ENCODE peak calls at places on chromosomes 13 and 19, in six cellular contexts. D is heart right ventricle; Z is tibial artery; S is ovary; I is CD8-positive, alpha-beta T cell; T is progenitor cell of endocrine pancreas. J is an unnamed sample.

GRCh38 chr19:17475541-17476115 is 5.3 kb downstream of the SLC27A1 start:
- DNase-seq in D (peak), Z (peak), S (no peak), I (no peak), T (no peak), J (no peak)

GRCh38 chr13:30173301-30173605 is 134.1 kb downstream of the KATNAL1 start:
- DNase-seq in D (no peak), Z (no peak), S (no peak), I (no peak), T (no peak), J (no peak)

GRCh38 chr19:52567921-52568320 is 2.2 kb upstream of the ZNF701 start:
- DNase-seq in D (no peak), Z (no peak), S (no peak), I (no peak), T (no peak), J (no peak)

GRCh38 chr19:7395793-7396192 is 47.1 kb downstream of the ARHGEF18 start:
- DNase-seq in D (no peak), Z (no peak), S (no peak), I (no peak), T (no peak), J (no peak)

GRCh38 chr13:47178090-47178950 is 281.5 kb upstream of the HTR2A start:
- DNase-seq in D (no peak), Z (no peak), S (no peak), I (no peak), T (no peak), J (no peak)

GRCh38 chr13:104810242-104810641 is 1725.2 kb downstream of the EFNB2 start:
- DNase-seq in D (no peak), Z (no peak), S (no peak), I (no peak), T (no peak), J (no peak)

GRCh38 chr19:1913781-1914577 is 8.8 kb downstream of the ADAT3 start:
- DNase-seq in D (no peak), Z (no peak), S (no peak), I (no peak), T (no peak), J (no peak)

GRCh38 chr19:18317998-18318800 is 4.7 kb downstream of the LSM4 start:
- DNase-seq in D (peak), Z (no peak), S (no peak), I (peak), T (no peak), J (no peak)

GRCh38 chr13:69109891-69110525 is 997.6 kb upstream of the ATXN8OS start:
- DNase-seq in D (no peak), Z (no peak), S (no peak), I (no peak), T (no peak), J (no peak)

GRCh38 chr19:44611812-44612295 is 1.5 kb upstream of the IGSF23 start:
- DNase-seq in D (no peak), Z (no peak), S (no peak), I (no peak), T (no peak), J (no peak)

GRCh38 chr13:46679369-46680180 is 117.4 kb downstream of the ESD start:
- DNase-seq in D (no peak), Z (no peak), S (peak), I (no peak), T (no peak), J (no peak)

GRCh38 chr19:51873097-51873496 is 14.7 kb downstream of the ZNF577 start:
- DNase-seq in D (no peak), Z (no peak), S (no peak), I (no peak), T (no peak), J (no peak)

GRCh38 chr13:46475586-46475991 is 77.4 kb upstream of the LRCH1 start:
- DNase-seq in D (no peak), Z (no peak), S (no peak), I (no peak), T (no peak), J (no peak)

GRCh38 chr13:31761951-31762350 is 22.6 kb downstream of the RXFP2 start:
- DNase-seq in D (no peak), Z (no peak), S (no peak), I (no peak), T (no peak), J (no peak)

GRCh38 chr13:78398743-78399410 is 204.5 kb downstream of the POU4F1 start:
- DNase-seq in D (no peak), Z (no peak), S (no peak), I (no peak), T (no peak), J (no peak)

GRCh38 chr13:59946924-59947323 is 216.8 kb downstream of the DIAPH3 start:
- DNase-seq in D (no peak), Z (no peak), S (no peak), I (no peak), T (no peak), J (no peak)

GRCh38 chr13:75432045-75432444 is 49.9 kb downstream of the TBC1D4 start:
- DNase-seq in D (no peak), Z (no peak), S (no peak), I (no peak), T (no peak), J (no peak)

GRCh38 chr13:88751994-88752393 is 1080.8 kb downstream of the SLITRK5 start:
- DNase-seq in D (no peak), Z (no peak), S (no peak), I (no peak), T (no peak), J (no peak)

GRCh38 chr19:31146546-31147183 is 202.6 kb downstream of the TSHZ3 start:
- DNase-seq in D (no peak), Z (no peak), S (no peak), I (no peak), T (no peak), J (no peak)

GRCh38 chr13:94112227-94112626 is 367.3 kb downstream of the DCT start:
- DNase-seq in D (no peak), Z (no peak), S (no peak), I (no peak), T (no peak), J (no peak)

GRCh38 chr13:98972627-98973026 is 5.2 kb downstream of the DOCK9 start:
- DNase-seq in D (no peak), Z (no peak), S (no peak), I (no peak), T (no peak), J (no peak)

GRCh38 chr13:71867101-71867814 is at the start of gene DACH1:
- DNase-seq in D (peak), Z (no peak), S (no peak), I (no peak), T (peak), J (no peak)

GRCh38 chr19:1252818-1253513 is 4.6 kb downstream of the MIDN start:
- DNase-seq in D (peak), Z (peak), S (peak), I (peak), T (no peak), J (peak)

GRCh38 chr13:113050856-113051431 is 54.6 kb upstream of the F7 start:
- DNase-seq in D (peak), Z (no peak), S (no peak), I (no peak), T (no peak), J (no peak)

GRCh38 chr19:54418030-54418929 is 3.0 kb downstream of the TTYH1 start:
- DNase-seq in D (no peak), Z (no peak), S (no peak), I (no peak), T (no peak), J (no peak)

GRCh38 chr13:108121406-108121805 is 93.9 kb downstream of the LIG4 start:
- DNase-seq in D (no peak), Z (no peak), S (no peak), I (no peak), T (no peak), J (no peak)

GRCh38 chr19:33426621-33427475 is 53.3 kb downstream of the CEBPG start:
- DNase-seq in D (no peak), Z (no peak), S (no peak), I (no peak), T (no peak), J (no peak)

GRCh38 chr19:11377756-11378155 is 3.3 kb downstream of the SWSAP1 start:
- DNase-seq in D (no peak), Z (no peak), S (no peak), I (no peak), T (no peak), J (no peak)

GRCh38 chr13:40445557-40445990 is 220.9 kb downstream of the FOXO1 start:
- DNase-seq in D (peak), Z (no peak), S (peak), I (no peak), T (no peak), J (no peak)

GRCh38 chr13:94384217-94384905 is 95.1 kb downstream of the DCT start:
- DNase-seq in D (no peak), Z (no peak), S (no peak), I (no peak), T (no peak), J (no peak)

GRCh38 chr19:48842744-48843162 is 6.5 kb upstream of the HSD17B14 start:
- DNase-seq in D (no peak), Z (no peak), S (peak), I (peak), T (peak), J (no peak)

GRCh38 chr19:42512130-42512636 is 16.1 kb downstream of the CEACAM1 start:
- DNase-seq in D (no peak), Z (no peak), S (no peak), I (no peak), T (no peak), J (peak)
- TF ChIP-seq CTCF in D (no peak), Z (no peak), S (no peak), I (no peak), T (no peak), J (no peak)

GRCh38 chr13:20127563-20128458 is 33.0 kb downstream of the GJA3 start:
- DNase-seq in D (peak), Z (peak), S (peak), I (peak), T (peak), J (no peak)
- TF ChIP-seq CTCF in D (peak), Z (peak), S (no peak), I (peak), T (peak), J (peak)

GRCh38 chr13:49869514-49869913 is 66.6 kb downstream of the SPRYD7 start:
- DNase-seq in D (no peak), Z (no peak), S (no peak), I (no peak), T (no peak), J (no peak)
- TF ChIP-seq CTCF in D (peak), Z (no peak), S (no peak), I (no peak), T (peak), J (peak)

GRCh38 chr13:111046590-111047141 is 68.4 kb upstream of the ARHGEF7 start:
- DNase-seq in D (no peak), Z (no peak), S (no peak), I (no peak), T (no peak), J (no peak)
- TF ChIP-seq CTCF in D (no peak), Z (peak), S (no peak), I (no peak), T (no peak), J (peak)

GRCh38 chr19:5154799-5155426 is 185.7 kb downstream of the PTPRS start:
- DNase-seq in D (no peak), Z (peak), S (no peak), I (no peak), T (no peak), J (no peak)
- TF ChIP-seq CTCF in D (no peak), Z (no peak), S (no peak), I (no peak), T (no peak), J (no peak)

GRCh38 chr19:39046037-39046821 is 13.9 kb upstream of the FBXO27 start:
- DNase-seq in D (no peak), Z (no peak), S (no peak), I (no peak), T (no peak), J (no peak)

GRCh38 chr19:39047076-39047475 is 14.7 kb upstream of the FBXO27 start:
- DNase-seq in D (no peak), Z (no peak), S (no peak), I (no peak), T (no peak), J (no peak)

DNA sequence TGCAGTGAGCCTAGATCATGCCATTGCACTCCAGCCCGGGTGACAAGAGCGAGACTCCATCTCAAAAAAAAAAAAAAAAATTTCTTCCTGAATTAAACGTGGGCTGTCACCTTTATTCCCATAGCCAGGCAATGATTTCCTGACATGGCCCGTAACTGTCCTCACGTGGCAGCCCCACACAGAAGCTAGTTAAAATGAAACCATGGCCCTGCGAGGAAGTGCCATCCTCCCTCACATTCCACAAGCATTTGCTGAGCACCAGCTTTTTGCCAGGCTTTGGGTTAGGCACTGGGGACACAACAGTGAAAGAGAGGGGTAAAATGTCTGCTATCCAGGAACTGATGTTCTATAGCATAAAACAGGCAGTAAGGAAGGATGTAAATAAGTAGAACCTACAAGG is 13.2 kb upstream of the FBXO27 start:
- DNase-seq in D (no peak), Z (no peak), S (no peak), I (no peak), T (no peak), J (no peak)
- TF ChIP-seq CTCF in D (no peak), Z (no peak), S (no peak), I (no peak), T (no peak), J (no peak)

DNA sequence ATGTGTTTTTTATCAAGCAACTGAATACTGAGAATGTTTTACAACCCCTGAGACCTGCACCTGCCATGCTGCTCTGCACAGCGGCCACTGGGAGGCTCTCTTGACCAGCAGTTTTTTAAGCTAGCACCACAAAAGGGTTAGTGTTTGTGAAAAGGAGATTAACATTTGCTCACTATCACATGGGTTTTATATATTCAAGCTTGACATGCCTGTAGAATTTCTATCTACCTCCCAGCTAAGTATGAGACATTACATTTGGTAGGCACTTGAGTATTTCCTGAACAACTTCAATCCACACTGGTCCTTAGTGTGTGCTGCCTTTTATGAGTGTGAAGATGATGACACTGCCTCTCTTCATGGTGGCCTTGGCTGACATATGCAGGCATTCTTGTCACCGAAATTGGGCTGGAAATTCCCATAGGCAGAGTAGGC is 1238.9 kb downstream of the UQCRFS1 start:
- DNase-seq in D (no peak), Z (no peak), S (no peak), I (no peak), T (peak), J (no peak)
- TF ChIP-seq CTCF in D (peak), Z (no peak), S (no peak), I (no peak), T (peak), J (peak)

GRCh38 chr13:33311040-33311439 is 25.5 kb upstream of the STARD13 start:
- DNase-seq in D (no peak), Z (no peak), S (no peak), I (no peak), T (no peak), J (no peak)

GRCh38 chr13:33310245-33311038 is 24.9 kb upstream of the STARD13 start:
- DNase-seq in D (no peak), Z (no peak), S (no peak), I (no peak), T (no peak), J (no peak)

GRCh38 chr13:33313504-33313903 is 27.9 kb upstream of the STARD13 start:
- DNase-seq in D (no peak), Z (no peak), S (no peak), I (no peak), T (no peak), J (no peak)

GRCh38 chr13:33307820-33308219 is 22.3 kb upstream of the STARD13 start:
- DNase-seq in D (no peak), Z (no peak), S (no peak), I (no peak), T (no peak), J (no peak)

DNA sequence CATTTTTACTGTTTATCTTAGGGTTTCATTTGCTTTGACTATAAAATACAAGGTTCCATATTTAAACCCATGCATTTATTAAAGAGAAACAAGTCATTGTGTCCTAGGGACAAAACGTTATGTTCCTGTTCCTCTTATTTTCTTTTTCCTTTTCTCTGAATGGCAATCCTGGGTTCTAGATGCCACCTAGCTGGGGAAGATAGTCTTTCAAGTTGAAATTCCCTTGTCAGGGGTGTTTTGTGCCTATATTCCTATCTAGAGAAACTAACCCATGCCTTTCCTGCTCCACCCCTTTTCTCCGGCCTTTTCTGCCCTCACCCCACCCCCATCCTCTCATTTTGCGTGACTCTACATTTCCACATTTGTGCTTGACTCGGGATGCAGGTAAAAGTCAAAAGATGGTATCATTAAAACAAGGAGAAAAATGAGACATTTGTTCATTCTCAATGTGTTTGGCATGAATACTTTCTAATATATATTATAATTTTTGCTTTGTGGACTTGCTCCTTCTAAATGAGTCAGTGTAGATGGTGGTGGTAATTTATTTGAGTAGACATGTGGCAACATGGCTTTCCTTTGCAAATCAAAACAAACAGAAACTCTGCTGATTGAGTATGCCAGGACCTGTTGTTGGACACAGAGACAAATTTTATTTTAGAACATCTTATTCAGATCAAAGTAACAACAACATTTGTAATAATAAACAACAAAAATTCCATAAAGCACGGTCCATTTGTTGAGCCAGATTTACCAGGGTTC is 26.8 kb upstream of the STARD13 start:
- DNase-seq in D (no peak), Z (no peak), S (no peak), I (no peak), T (no peak), J (no peak)
- TF ChIP-seq CTCF in D (peak), Z (peak), S (no peak), I (no peak), T (no peak), J (peak)

DNA sequence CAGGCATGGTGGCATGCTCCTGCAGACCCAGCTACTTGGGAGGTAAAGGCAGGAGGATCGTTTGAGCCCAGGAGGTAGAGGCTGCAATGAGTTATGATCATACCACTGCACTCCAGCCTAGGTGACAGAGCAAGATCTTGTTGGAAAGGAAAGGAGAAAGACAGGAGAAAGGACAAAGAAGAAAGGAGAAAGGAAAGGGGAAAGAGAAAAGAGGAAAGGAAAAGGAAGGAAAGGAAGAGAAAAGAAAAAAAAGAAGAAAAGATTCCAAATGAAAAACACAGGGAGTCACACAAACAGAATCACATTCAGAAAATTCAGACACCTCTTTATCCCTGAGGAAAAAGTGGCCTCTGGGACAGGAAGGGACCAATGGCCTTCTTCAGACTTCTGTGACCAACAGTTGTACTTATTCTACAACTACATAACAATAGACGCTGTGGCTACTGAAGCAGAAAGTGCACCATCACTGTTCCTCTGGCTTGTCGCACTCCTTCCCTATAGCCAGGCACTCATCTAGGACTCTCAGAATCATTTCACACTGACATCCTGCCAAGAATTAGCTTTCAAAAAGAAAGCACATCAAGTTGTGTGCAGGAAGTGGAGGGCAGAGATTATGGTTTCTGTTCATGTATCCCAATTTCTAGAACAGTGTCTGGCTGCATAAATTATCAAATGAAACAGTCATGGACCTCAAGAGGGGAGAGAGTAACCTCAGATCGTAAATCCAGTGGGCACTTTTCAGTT is 5.9 kb downstream of the MTMR6 start:
- DNase-seq in D (no peak), Z (no peak), S (no peak), I (no peak), T (no peak), J (no peak)
- TF ChIP-seq CTCF in D (no peak), Z (no peak), S (no peak), I (no peak), T (no peak), J (no peak)

GRCh38 chr13:87403748-87404432 is 267.3 kb upstream of the SLITRK5 start:
- DNase-seq in D (no peak), Z (no peak), S (no peak), I (no peak), T (no peak), J (no peak)

GRCh38 chr13:87393358-87393757 is 277.8 kb upstream of the SLITRK5 start:
- DNase-seq in D (no peak), Z (no peak), S (no peak), I (no peak), T (no peak), J (no peak)

GRCh38 chr13:87398047-87398446 is 273.1 kb upstream of the SLITRK5 start:
- DNase-seq in D (no peak), Z (no peak), S (no peak), I (no peak), T (no peak), J (no peak)
- TF ChIP-seq CTCF in D (no peak), Z (no peak), S (no peak), I (no peak), T (no peak), J (no peak)

J was measured in osteocyte.